ENCODE peak calls at places on chromosomes 3 and 15, in seven cellular contexts. B is fibroblast of pulmonary artery, N is breast epithelium, K is prostate gland, Z is GM12878, T is NB4, L is A549. F is an unnamed sample.
A peak's percentile ranks its signal among the peaks of the same experiment; 100 is the strongest.

GRCh38 chr15:45454825-45455224 is 67.7 kb downstream of the SLC30A4 start:
- DNase-seq in B (peak; percentile 95), N (peak; percentile 92), K (peak; percentile 66), Z (peak; percentile 45), T (peak; percentile 92), L (peak; percentile 59), F (peak; percentile 37)

GRCh38 chr3:112598731-112599130 is 36.9 kb downstream of the SLC35A5 start:
- DNase-seq in B (no peak), N (no peak), K (no peak), Z (no peak), T (no peak), L (no peak), F (no peak)

GRCh38 chr3:150797155-150797554 is 34.2 kb upstream of the SIAH2 start:
- DNase-seq in B (no peak), N (no peak), K (no peak), Z (no peak), T (no peak), L (no peak), F (no peak)

GRCh38 chr3:139836656-139837464 is 98.1 kb upstream of the CLSTN2 start:
- DNase-seq in B (no peak), N (no peak), K (no peak), Z (no peak), T (no peak), L (no peak), F (no peak)

GRCh38 chr15:94584833-94585244 is 353.5 kb downstream of the MCTP2 start:
- DNase-seq in B (peak; percentile 18), N (no peak), K (no peak), Z (peak; percentile 36), T (peak; percentile 95), L (no peak), F (peak; percentile 15)

GRCh38 chr3:182384182-182384581 is 409.1 kb upstream of the ATP11B start:
- DNase-seq in B (no peak), N (no peak), K (no peak), Z (no peak), T (no peak), L (no peak), F (peak; percentile 29)

GRCh38 chr15:25060472-25060803 is 105.7 kb downstream of the SNRPN start:
- DNase-seq in B (no peak), N (peak; percentile 39), K (no peak), Z (no peak), T (no peak), L (no peak), F (no peak)

GRCh38 chr15:93173369-93173768 is 84.4 kb upstream of the RGMA start:
- DNase-seq in B (peak; percentile 63), N (no peak), K (no peak), Z (no peak), T (no peak), L (no peak), F (no peak)

GRCh38 chr15:48541659-48542334 is 103.7 kb downstream of the FBN1 start:
- DNase-seq in B (peak; percentile 86), N (no peak), K (no peak), Z (peak; percentile 34), T (no peak), L (no peak), F (no peak)

GRCh38 chr3:43919067-43919466 is 228.3 kb downstream of the ABHD5 start:
- DNase-seq in B (no peak), N (no peak), K (no peak), Z (no peak), T (peak; percentile 48), L (no peak), F (no peak)

GRCh38 chr3:76181213-76181612 is 395.9 kb upstream of the ZNF717 start:
- DNase-seq in B (no peak), N (no peak), K (no peak), Z (no peak), T (no peak), L (no peak), F (no peak)

GRCh38 chr15:75799190-75799589 is 44.1 kb upstream of the UBE2Q2 start:
- DNase-seq in B (no peak), N (no peak), K (no peak), Z (no peak), T (no peak), L (no peak), F (no peak)

GRCh38 chr15:100464895-100465294 is 63.9 kb downstream of the CERS3 start:
- DNase-seq in B (no peak), N (no peak), K (no peak), Z (no peak), T (no peak), L (no peak), F (peak; percentile 50)

GRCh38 chr15:75024102-75024636 is 779 bp downstream of the PPCDC start:
- DNase-seq in B (peak; percentile 43), N (no peak), K (no peak), Z (no peak), T (peak; percentile 86), L (peak; percentile 68), F (peak; percentile 63)

GRCh38 chr15:59812185-59812870 is 123.2 kb upstream of the BNIP2 start:
- DNase-seq in B (no peak), N (no peak), K (no peak), Z (no peak), T (no peak), L (no peak), F (no peak)

GRCh38 chr15:37096878-37097568 is 3.3 kb downstream of the MEIS2 start:
- DNase-seq in B (no peak), N (no peak), K (no peak), Z (no peak), T (no peak), L (no peak), F (no peak)
- H3K4me3 ChIP-seq in B (peak overlapping the region; percentile 86), N (peak overlapping the region; percentile 72), K (peak overlapping the region; percentile 57), Z (peak overlapping the region; percentile 87), T (no peak overlapping the region), L (no peak overlapping the region), F (peak overlapping the region; percentile 87)

GRCh38 chr15:81297147-81297572 is 26.8 kb downstream of the STARD5 start:
- DNase-seq in B (peak; percentile 59), N (no peak), K (no peak), Z (no peak), T (no peak), L (no peak), F (no peak)
- H3K4me3 ChIP-seq in B (no peak overlapping the region), N (peak overlapping the region; percentile 24), K (peak overlapping the region; percentile 1), Z (peak overlapping the region; percentile 75), T (peak overlapping the region; percentile 71), L (no peak overlapping the region), F (peak overlapping the region; percentile 92)

GRCh38 chr15:37094542-37095196 is 5.7 kb downstream of the MEIS2 start:
- DNase-seq in B (no peak), N (no peak), K (no peak), Z (no peak), T (no peak), L (no peak), F (no peak)
- H3K4me3 ChIP-seq in B (peak overlapping the region; percentile 86), N (peak overlapping the region; percentile 72), K (peak overlapping the region; percentile 57), Z (no peak overlapping the region), T (no peak overlapping the region), L (no peak overlapping the region), F (no peak overlapping the region)

GRCh38 chr3:128434524-128434923 is 32.2 kb downstream of the DNAJB8 start:
- DNase-seq in B (no peak), N (no peak), K (no peak), Z (no peak), T (no peak), L (no peak), F (no peak)

GRCh38 chr3:128432301-128432897 is 34.3 kb downstream of the DNAJB8 start:
- DNase-seq in B (no peak), N (peak; percentile 60), K (peak; percentile 54), Z (no peak), T (no peak), L (no peak), F (no peak)

GRCh38 chr3:128435058-128435457 is 31.6 kb downstream of the DNAJB8 start:
- DNase-seq in B (no peak), N (peak; percentile 70), K (peak; percentile 83), Z (no peak), T (no peak), L (no peak), F (no peak)

GRCh38 chr3:128432898-128433629 is 33.6 kb downstream of the DNAJB8 start:
- DNase-seq in B (no peak), N (no peak), K (no peak), Z (no peak), T (peak; percentile 35), L (no peak), F (no peak)

DNA sequence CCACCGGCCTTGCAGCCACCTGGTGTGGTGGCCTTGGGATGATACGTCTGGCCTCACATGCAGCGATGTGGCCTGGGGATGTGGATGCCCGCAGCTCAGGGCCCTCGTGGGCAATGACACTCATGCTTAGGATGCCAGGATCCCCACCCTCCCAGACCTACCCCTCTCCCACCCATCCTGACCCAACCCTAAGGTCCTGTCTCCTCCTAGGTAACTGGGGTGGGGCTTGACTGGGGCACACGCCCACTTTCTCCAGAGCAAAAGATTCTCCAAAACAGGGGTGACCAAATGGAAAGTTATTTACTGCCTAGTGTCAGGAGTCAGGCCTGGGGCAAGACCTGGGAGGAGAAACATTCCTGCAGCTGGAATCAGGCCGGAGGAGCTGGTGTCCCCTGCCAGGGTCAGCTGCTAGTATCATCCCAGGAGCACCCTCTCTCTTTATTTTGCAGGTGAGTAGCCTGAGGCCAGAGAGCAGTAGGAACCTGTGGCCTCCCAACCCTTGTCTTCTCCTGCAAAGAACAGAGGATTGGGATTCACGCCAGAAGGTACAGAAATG is 33.0 kb downstream of the DNAJB8 start:
- DNase-seq in B (no peak), N (no peak), K (no peak), Z (no peak), T (no peak), L (no peak), F (no peak)
- H3K4me3 ChIP-seq in B (no peak overlapping the region), N (no peak overlapping the region), K (no peak overlapping the region), Z (no peak overlapping the region), T (no peak overlapping the region), L (no peak overlapping the region), F (no peak overlapping the region)

F was measured in OCI-LY7.